ENCODE peak calls at places on chromosomes 11 and 22, in five cellular contexts. One of them, this sample, is unnamed.

GRCh38 chr22:25373961-25374360 is 154.5 kb downstream of the CRYBB2 start:
- DNase-seq in hypothalamus: no peak
- DNase-seq in AG10803: no peak
- DNase-seq in epithelial cell of esophagus: no peak
- DNase-seq in stimulated activated CD8-positive, alpha-beta memory T cell treated with anti-CD3 and anti-CD28 coated beads, Interleukin-15, amount 100 ng/mL, for 24 hours: no peak
- DNase-seq in this sample: no peak

GRCh38 chr11:70270877-70271634 is 566 bp downstream of the PPFIA1 start:
- DNase-seq in hypothalamus: no peak
- DNase-seq in stimulated activated CD8-positive, alpha-beta memory T cell treated with anti-CD3 and anti-CD28 coated beads, Interleukin-15, amount 100 ng/mL, for 24 hours: peak
- DNase-seq in epithelial cell of esophagus: peak
- DNase-seq in AG10803: peak
- DNase-seq in this sample: peak

GRCh38 chr11:115503083-115503885 is 931 bp downstream of the CADM1 start:
- DNase-seq in stimulated activated CD8-positive, alpha-beta memory T cell treated with anti-CD3 and anti-CD28 coated beads, Interleukin-15, amount 100 ng/mL, for 24 hours: peak
- DNase-seq in epithelial cell of esophagus: peak
- DNase-seq in AG10803: peak
- DNase-seq in hypothalamus: peak
- DNase-seq in this sample: peak

GRCh38 chr22:33717694-33718396 is 202.4 kb downstream of the LARGE1 start:
- DNase-seq in epithelial cell of esophagus: no peak
- DNase-seq in AG10803: no peak
- DNase-seq in stimulated activated CD8-positive, alpha-beta memory T cell treated with anti-CD3 and anti-CD28 coated beads, Interleukin-15, amount 100 ng/mL, for 24 hours: no peak
- DNase-seq in hypothalamus: no peak
- DNase-seq in this sample: no peak

GRCh38 chr22:46150615-46151423 is 493 bp downstream of the PPARA start:
- DNase-seq in hypothalamus: no peak
- DNase-seq in epithelial cell of esophagus: no peak
- DNase-seq in AG10803: no peak
- DNase-seq in stimulated activated CD8-positive, alpha-beta memory T cell treated with anti-CD3 and anti-CD28 coated beads, Interleukin-15, amount 100 ng/mL, for 24 hours: peak
- DNase-seq in this sample: peak

GRCh38 chr11:72721276-72721675 is 30.9 kb downstream of the ARAP1 start:
- DNase-seq in hypothalamus: no peak
- DNase-seq in AG10803: no peak
- DNase-seq in stimulated activated CD8-positive, alpha-beta memory T cell treated with anti-CD3 and anti-CD28 coated beads, Interleukin-15, amount 100 ng/mL, for 24 hours: no peak
- DNase-seq in epithelial cell of esophagus: no peak
- DNase-seq in this sample: no peak

GRCh38 chr11:8988329-8989234 is 15.2 kb downstream of the NRIP3 start:
- DNase-seq in hypothalamus: no peak
- DNase-seq in stimulated activated CD8-positive, alpha-beta memory T cell treated with anti-CD3 and anti-CD28 coated beads, Interleukin-15, amount 100 ng/mL, for 24 hours: no peak
- DNase-seq in AG10803: peak
- DNase-seq in epithelial cell of esophagus: peak
- DNase-seq in this sample: no peak

GRCh38 chr11:4018641-4019040 is 76.0 kb upstream of the RRM1 start:
- DNase-seq in AG10803: no peak
- DNase-seq in hypothalamus: no peak
- DNase-seq in epithelial cell of esophagus: peak
- DNase-seq in stimulated activated CD8-positive, alpha-beta memory T cell treated with anti-CD3 and anti-CD28 coated beads, Interleukin-15, amount 100 ng/mL, for 24 hours: no peak
- DNase-seq in this sample: no peak

GRCh38 chr11:44868021-44868420 is 82.7 kb downstream of the TP53I11 start:
- DNase-seq in hypothalamus: no peak
- DNase-seq in epithelial cell of esophagus: no peak
- DNase-seq in AG10803: no peak
- DNase-seq in stimulated activated CD8-positive, alpha-beta memory T cell treated with anti-CD3 and anti-CD28 coated beads, Interleukin-15, amount 100 ng/mL, for 24 hours: no peak
- DNase-seq in this sample: no peak

GRCh38 chr22:46140989-46141928 is 9.1 kb upstream of the PPARA start:
- DNase-seq in epithelial cell of esophagus: no peak
- DNase-seq in AG10803: no peak
- DNase-seq in hypothalamus: no peak
- DNase-seq in stimulated activated CD8-positive, alpha-beta memory T cell treated with anti-CD3 and anti-CD28 coated beads, Interleukin-15, amount 100 ng/mL, for 24 hours: no peak
- DNase-seq in this sample: no peak

GRCh38 chr22:40190501-40190900 is 12.8 kb downstream of the TNRC6B start:
- DNase-seq in AG10803: no peak
- DNase-seq in epithelial cell of esophagus: no peak
- DNase-seq in hypothalamus: no peak
- DNase-seq in stimulated activated CD8-positive, alpha-beta memory T cell treated with anti-CD3 and anti-CD28 coated beads, Interleukin-15, amount 100 ng/mL, for 24 hours: no peak
- DNase-seq in this sample: no peak

GRCh38 chr11:113596658-113597057 is 109.5 kb downstream of the TMPRSS5 start:
- DNase-seq in hypothalamus: no peak
- DNase-seq in AG10803: no peak
- DNase-seq in stimulated activated CD8-positive, alpha-beta memory T cell treated with anti-CD3 and anti-CD28 coated beads, Interleukin-15, amount 100 ng/mL, for 24 hours: no peak
- DNase-seq in epithelial cell of esophagus: no peak
- DNase-seq in this sample: peak

GRCh38 chr11:3022300-3022967 is 30.3 kb upstream of the NAP1L4 start:
- DNase-seq in epithelial cell of esophagus: peak
- DNase-seq in AG10803: peak
- DNase-seq in hypothalamus: no peak
- DNase-seq in stimulated activated CD8-positive, alpha-beta memory T cell treated with anti-CD3 and anti-CD28 coated beads, Interleukin-15, amount 100 ng/mL, for 24 hours: no peak
- DNase-seq in this sample: no peak

GRCh38 chr22:46084943-46085830 is 65.1 kb upstream of the PPARA start:
- DNase-seq in epithelial cell of esophagus: peak
- DNase-seq in hypothalamus: peak
- DNase-seq in stimulated activated CD8-positive, alpha-beta memory T cell treated with anti-CD3 and anti-CD28 coated beads, Interleukin-15, amount 100 ng/mL, for 24 hours: no peak
- DNase-seq in AG10803: peak
- DNase-seq in this sample: no peak

GRCh38 chr11:28058333-28058732 is 49.6 kb downstream of the KIF18A start:
- DNase-seq in AG10803: peak
- DNase-seq in hypothalamus: no peak
- DNase-seq in epithelial cell of esophagus: no peak
- DNase-seq in stimulated activated CD8-positive, alpha-beta memory T cell treated with anti-CD3 and anti-CD28 coated beads, Interleukin-15, amount 100 ng/mL, for 24 hours: no peak
- DNase-seq in this sample: peak

GRCh38 chr22:47053013-47053864 is 290.8 kb downstream of the TBC1D22A start:
- DNase-seq in epithelial cell of esophagus: no peak
- DNase-seq in stimulated activated CD8-positive, alpha-beta memory T cell treated with anti-CD3 and anti-CD28 coated beads, Interleukin-15, amount 100 ng/mL, for 24 hours: no peak
- DNase-seq in hypothalamus: no peak
- DNase-seq in AG10803: peak
- DNase-seq in this sample: no peak

GRCh38 chr11:2541881-2542361 is 97.1 kb downstream of the KCNQ1 start:
- DNase-seq in epithelial cell of esophagus: no peak
- DNase-seq in hypothalamus: no peak
- DNase-seq in AG10803: no peak
- DNase-seq in stimulated activated CD8-positive, alpha-beta memory T cell treated with anti-CD3 and anti-CD28 coated beads, Interleukin-15, amount 100 ng/mL, for 24 hours: no peak
- DNase-seq in this sample: no peak

GRCh38 chr22:17436981-17437410 is 67.7 kb downstream of the CECR2 start:
- DNase-seq in AG10803: no peak
- DNase-seq in hypothalamus: peak
- DNase-seq in stimulated activated CD8-positive, alpha-beta memory T cell treated with anti-CD3 and anti-CD28 coated beads, Interleukin-15, amount 100 ng/mL, for 24 hours: no peak
- DNase-seq in epithelial cell of esophagus: no peak
- DNase-seq in this sample: peak

GRCh38 chr11:123302751-123303195 is 107.7 kb upstream of the CLMP start:
- DNase-seq in stimulated activated CD8-positive, alpha-beta memory T cell treated with anti-CD3 and anti-CD28 coated beads, Interleukin-15, amount 100 ng/mL, for 24 hours: no peak
- DNase-seq in epithelial cell of esophagus: peak
- DNase-seq in AG10803: peak
- DNase-seq in hypothalamus: no peak
- DNase-seq in this sample: peak

GRCh38 chr11:126082251-126083109 is 19.8 kb upstream of the CDON start:
- DNase-seq in hypothalamus: peak
- DNase-seq in epithelial cell of esophagus: no peak
- DNase-seq in AG10803: no peak
- DNase-seq in stimulated activated CD8-positive, alpha-beta memory T cell treated with anti-CD3 and anti-CD28 coated beads, Interleukin-15, amount 100 ng/mL, for 24 hours: no peak
- DNase-seq in this sample: peak

GRCh38 chr11:10450451-10451398 is 4.3 kb upstream of the AMPD3 start:
- DNase-seq in epithelial cell of esophagus: peak
- DNase-seq in AG10803: peak
- DNase-seq in hypothalamus: peak
- DNase-seq in stimulated activated CD8-positive, alpha-beta memory T cell treated with anti-CD3 and anti-CD28 coated beads, Interleukin-15, amount 100 ng/mL, for 24 hours: no peak
- DNase-seq in this sample: peak

GRCh38 chr11:112289588-112290461 is 29.2 kb upstream of the PLET1 start:
- DNase-seq in hypothalamus: peak
- DNase-seq in epithelial cell of esophagus: peak
- DNase-seq in stimulated activated CD8-positive, alpha-beta memory T cell treated with anti-CD3 and anti-CD28 coated beads, Interleukin-15, amount 100 ng/mL, for 24 hours: peak
- DNase-seq in AG10803: peak
- DNase-seq in this sample: peak

GRCh38 chr11:61048368-61049065 is 53.8 kb upstream of the CD5 start:
- DNase-seq in epithelial cell of esophagus: no peak
- DNase-seq in hypothalamus: no peak
- DNase-seq in stimulated activated CD8-positive, alpha-beta memory T cell treated with anti-CD3 and anti-CD28 coated beads, Interleukin-15, amount 100 ng/mL, for 24 hours: no peak
- DNase-seq in AG10803: no peak
- DNase-seq in this sample: no peak

GRCh38 chr11:34149786-34150185 is 44.4 kb downstream of the NAT10 start:
- DNase-seq in AG10803: peak
- DNase-seq in epithelial cell of esophagus: peak
- DNase-seq in hypothalamus: no peak
- DNase-seq in stimulated activated CD8-positive, alpha-beta memory T cell treated with anti-CD3 and anti-CD28 coated beads, Interleukin-15, amount 100 ng/mL, for 24 hours: no peak
- DNase-seq in this sample: peak

GRCh38 chr11:45580399-45580798 is 85.0 kb downstream of the CHST1 start:
- DNase-seq in epithelial cell of esophagus: peak
- DNase-seq in stimulated activated CD8-positive, alpha-beta memory T cell treated with anti-CD3 and anti-CD28 coated beads, Interleukin-15, amount 100 ng/mL, for 24 hours: no peak
- DNase-seq in AG10803: peak
- DNase-seq in hypothalamus: no peak
- DNase-seq in this sample: peak

GRCh38 chr11:28696591-28696990 is 588.4 kb downstream of the METTL15 start:
- DNase-seq in stimulated activated CD8-positive, alpha-beta memory T cell treated with anti-CD3 and anti-CD28 coated beads, Interleukin-15, amount 100 ng/mL, for 24 hours: no peak
- DNase-seq in AG10803: no peak
- DNase-seq in epithelial cell of esophagus: no peak
- DNase-seq in hypothalamus: no peak
- DNase-seq in this sample: no peak

GRCh38 chr11:45655347-45655756 is 10.1 kb downstream of the CHST1 start:
- DNase-seq in hypothalamus: peak
- DNase-seq in stimulated activated CD8-positive, alpha-beta memory T cell treated with anti-CD3 and anti-CD28 coated beads, Interleukin-15, amount 100 ng/mL, for 24 hours: peak
- DNase-seq in epithelial cell of esophagus: peak
- DNase-seq in AG10803: peak
- DNase-seq in this sample: peak

GRCh38 chr22:23888615-23889401 is 5.4 kb upstream of the MIF start:
- DNase-seq in AG10803: peak
- DNase-seq in epithelial cell of esophagus: no peak
- DNase-seq in stimulated activated CD8-positive, alpha-beta memory T cell treated with anti-CD3 and anti-CD28 coated beads, Interleukin-15, amount 100 ng/mL, for 24 hours: no peak
- DNase-seq in hypothalamus: peak
- DNase-seq in this sample: peak

GRCh38 chr11:114988644-114989043 is 310.3 kb downstream of the NXPE2 start:
- DNase-seq in AG10803: no peak
- DNase-seq in hypothalamus: no peak
- DNase-seq in stimulated activated CD8-positive, alpha-beta memory T cell treated with anti-CD3 and anti-CD28 coated beads, Interleukin-15, amount 100 ng/mL, for 24 hours: no peak
- DNase-seq in epithelial cell of esophagus: no peak
- DNase-seq in this sample: no peak

GRCh38 chr11:106399075-106399500 is 321.6 kb downstream of the AASDHPPT start:
- DNase-seq in AG10803: peak
- DNase-seq in epithelial cell of esophagus: peak
- DNase-seq in hypothalamus: no peak
- DNase-seq in stimulated activated CD8-positive, alpha-beta memory T cell treated with anti-CD3 and anti-CD28 coated beads, Interleukin-15, amount 100 ng/mL, for 24 hours: no peak
- DNase-seq in this sample: no peak

GRCh38 chr11:121416909-121417567 is 35.1 kb upstream of the SORL1 start:
- DNase-seq in AG10803: peak
- DNase-seq in stimulated activated CD8-positive, alpha-beta memory T cell treated with anti-CD3 and anti-CD28 coated beads, Interleukin-15, amount 100 ng/mL, for 24 hours: no peak
- DNase-seq in hypothalamus: peak
- DNase-seq in epithelial cell of esophagus: peak
- DNase-seq in this sample: no peak

GRCh38 chr22:39133871-39134270 is 18.6 kb downstream of the CBX7 start:
- DNase-seq in stimulated activated CD8-positive, alpha-beta memory T cell treated with anti-CD3 and anti-CD28 coated beads, Interleukin-15, amount 100 ng/mL, for 24 hours: no peak
- DNase-seq in AG10803: no peak
- DNase-seq in epithelial cell of esophagus: no peak
- DNase-seq in hypothalamus: no peak
- DNase-seq in this sample: no peak

GRCh38 chr11:12818333-12819015 is 144.3 kb downstream of the TEAD1 start:
- DNase-seq in hypothalamus: no peak
- DNase-seq in epithelial cell of esophagus: peak
- DNase-seq in stimulated activated CD8-positive, alpha-beta memory T cell treated with anti-CD3 and anti-CD28 coated beads, Interleukin-15, amount 100 ng/mL, for 24 hours: no peak
- DNase-seq in AG10803: peak
- DNase-seq in this sample: no peak